ENCODE peak calls at places on chromosomes 4 and X, in four cellular contexts. T is fibroblast of lung, E is SK-N-SH, A is astrocyte. O is an unnamed sample.

GRCh38 chr4:149371021-149371420 is 444.6 kb downstream of the IQCM start:
- DNase-seq in E (peak), T (peak), A (peak), O (peak)

GRCh38 chr4:16024009-16024408 is 59.8 kb downstream of the PROM1 start:
- DNase-seq in E (no peak), T (no peak), A (peak), O (peak)

GRCh38 chr4:64539234-64539849 is 130.1 kb upstream of the TECRL start:
- DNase-seq in A (peak), E (peak), T (peak), O (peak)

GRCh38 chrX:40021647-40022046 is 76.1 kb downstream of the BCOR start:
- DNase-seq in E (no peak), T (no peak), A (no peak), O (no peak)

GRCh38 chrX:99301990-99302389 is 1108.1 kb downstream of the PCDH19 start:
- DNase-seq in T (no peak), E (peak), A (no peak), O (no peak)

GRCh38 chr4:173990879-173991231 is 292.6 kb downstream of the FBXO8 start:
- DNase-seq in E (peak), A (no peak), T (peak), O (no peak)

GRCh38 chr4:141248029-141248428 is 27.3 kb downstream of the ZNF330 start:
- DNase-seq in E (no peak), T (peak), A (peak), O (no peak)

GRCh38 chrX:15441464-15441863 is 51.7 kb downstream of the PIR start:
- DNase-seq in A (no peak), T (no peak), E (no peak), O (no peak)

GRCh38 chr4:88878624-88879023 is 178.4 kb downstream of the FAM13A start:
- DNase-seq in A (no peak), T (no peak), E (no peak), O (no peak)

GRCh38 chrX:109384569-109385174 is 97.2 kb downstream of the GUCY2F start:
- DNase-seq in T (peak), A (no peak), E (no peak), O (no peak)

GRCh38 chrX:103513067-103513466 is 6.2 kb downstream of the RAB40A start:
- DNase-seq in A (no peak), E (no peak), T (no peak), O (no peak)

GRCh38 chr4:95377511-95377910 is 171.3 kb downstream of the UNC5C start:
- DNase-seq in E (no peak), A (no peak), T (no peak), O (no peak)

GRCh38 chrX:13780868-13781427 is 35.9 kb downstream of the GPM6B start:
- DNase-seq in A (no peak), E (no peak), T (no peak), O (no peak)

GRCh38 chrX:136369377-136369776 is 68.6 kb downstream of the ADGRG4 start:
- DNase-seq in T (no peak), A (no peak), E (no peak), O (no peak)

GRCh38 chr4:186726440-186727148 is 2.9 kb upstream of the FAT1 start:
- DNase-seq in E (peak), A (peak), T (peak), O (peak)

GRCh38 chr4:81447551-81448266 is 24.0 kb downstream of the RASGEF1B start:
- DNase-seq in E (no peak), A (no peak), T (no peak), O (no peak)

GRCh38 chr4:74375824-74376426 is 11.0 kb downstream of the EREG start:
- DNase-seq in T (no peak), E (no peak), A (no peak), O (no peak)

GRCh38 chr4:40238700-40239548 is 42.1 kb downstream of the RHOH start:
- DNase-seq in T (peak), E (no peak), A (no peak), O (no peak)

GRCh38 chr4:113835005-113835404 is 73.5 kb upstream of the CAMK2D start:
- DNase-seq in A (peak), E (no peak), T (peak), O (no peak)

GRCh38 chr4:158669310-158669709 is 2.4 kb downstream of the C4orf46 start:
- DNase-seq in T (no peak), E (no peak), A (no peak), O (no peak)

GRCh38 chr4:57110635-57111546 is 706 bp upstream of the IGFBP7 start:
- DNase-seq in E (peak), A (peak), T (peak), O (peak)

GRCh38 chr4:145613546-145614234 is 5.5 kb upstream of the MMAA start:
- DNase-seq in T (no peak), E (no peak), A (no peak), O (no peak)

GRCh38 chr4:24067781-24068193 is 177.9 kb upstream of the PPARGC1A start:
- DNase-seq in T (peak), E (no peak), A (peak), O (peak)

GRCh38 chr4:152224872-152225420 is 310.9 kb downstream of the FBXW7 start:
- DNase-seq in A (no peak), E (no peak), T (no peak), O (no peak)

GRCh38 chr4:61397174-61397573 is 197.0 kb downstream of the ADGRL3 start:
- DNase-seq in A (peak), E (no peak), T (peak), O (no peak)

GRCh38 chrX:46383006-46383405 is 162.2 kb downstream of the ZNF674 start:
- DNase-seq in A (no peak), T (no peak), E (no peak), O (no peak)

GRCh38 chr4:171186700-171187099 is 626.5 kb upstream of the GALNTL6 start:
- DNase-seq in T (no peak), A (no peak), E (no peak), O (no peak)

GRCh38 chr4:167622481-167623240 is 388.4 kb upstream of the SPOCK3 start:
- DNase-seq in E (peak), T (peak), A (peak), O (peak)

GRCh38 chr4:3261411-3262207 is 12.7 kb downstream of the MSANTD1 start:
- DNase-seq in E (peak), A (no peak), T (no peak), O (no peak)

GRCh38 chr4:10180603-10180926 is 64.0 kb upstream of the WDR1 start:
- DNase-seq in A (no peak), T (no peak), E (no peak), O (no peak)
- H3K27ac ChIP-seq in A (no peak), T (peak), E (peak), O (no peak)

GRCh38 chr4:1376391-1376840 is 29.4 kb downstream of the UVSSA start:
- DNase-seq in T (no peak), A (no peak), E (no peak), O (no peak)

GRCh38 chr4:1375761-1376322 is 28.8 kb downstream of the UVSSA start:
- DNase-seq in T (no peak), E (no peak), A (no peak), O (no peak)

GRCh38 chr4:1378559-1379231 is 27.5 kb downstream of the NKX1-1 start:
- DNase-seq in E (no peak), T (no peak), A (no peak), O (no peak)

GRCh38 chr4:1377606-1378261 is 28.5 kb downstream of the NKX1-1 start:
- DNase-seq in A (no peak), T (no peak), E (no peak), O (no peak)

GRCh38 chr4:1376841-1377605 is 29.2 kb downstream of the NKX1-1 start:
- DNase-seq in T (no peak), A (no peak), E (no peak), O (no peak)
- TF ChIP-seq CTCF in T (no peak), A (no peak), E (no peak), O (no peak)

GRCh38 chr4:115110191-115111166 is 2.9 kb downstream of the NDST4 start:
- DNase-seq in A (no peak), T (peak), E (no peak), O (no peak)
- H3K27ac ChIP-seq in A (no peak), T (no peak), E (no peak), O (no peak)

GRCh38 chr4:6908397-6909112 is 1.1 kb upstream of the TBC1D14 start:
- DNase-seq in T (no peak), A (peak), E (peak), O (no peak)

GRCh38 chr4:6910960-6911874 is 1.6 kb downstream of the TBC1D14 start:
- DNase-seq in E (no peak), T (no peak), A (no peak), O (no peak)

GRCh38 chr4:6909970-6910339 is 329 bp downstream of the TBC1D14 start:
- DNase-seq in E (no peak), T (no peak), A (no peak), O (no peak)

GRCh38 chr4:6909113-6909969 is at the start of gene TBC1D14:
- DNase-seq in E (peak), A (peak), T (peak), O (peak)

GRCh38 chr4:6910340-6910959 is 824 bp downstream of the TBC1D14 start:
- DNase-seq in E (peak), T (no peak), A (no peak), O (no peak)
- TF ChIP-seq CTCF in E (peak), T (no peak), A (peak), O (no peak)

GRCh38 chr4:39181520-39181904 is 817 bp upstream of the WDR19 start:
- DNase-seq in T (no peak), E (no peak), A (no peak), O (no peak)
- H3K27ac ChIP-seq in T (peak), E (peak), A (peak), O (no peak)